ENCODE peak calls at places on chromosomes 7 and 10, in ten cellular contexts. One of them, this sample, is unnamed.

GRCh38 chr10:130804778-130805634 is 506.5 kb downstream of the TCERG1L start:
- DNase-seq in activated naive CD4-positive, alpha-beta T cell: no peak
- DNase-seq in activated T-helper 1 cell treated with anti-CD3 and anti-CD28 coated beads, Interleukin-12 subunit alpha, Interleukin-12 subunit beta, Interleukin-2, Interleukin-4 antibody, amounts not matched to agents 30 ng/mL and 10 ng/mL and 1 ng/mL, durations not matched to agents 14 hours and 24 hours and 36 hours: no peak
- DNase-seq in CD4-positive, alpha-beta memory T cell: no peak
- DNase-seq in NCI-H1105: no peak
- DNase-seq in ACHN: no peak
- DNase-seq in COLO829: no peak
- DNase-seq in CD8-positive, alpha-beta memory T cell: no peak
- DNase-seq in neuronal stem cell: no peak
- DNase-seq in Daoy: no peak
- DNase-seq in this sample: no peak

GRCh38 chr7:47180268-47180826 is 401.6 kb downstream of the TNS3 start:
- DNase-seq in CD4-positive, alpha-beta memory T cell: no peak
- DNase-seq in Daoy: peak
- DNase-seq in CD8-positive, alpha-beta memory T cell: no peak
- DNase-seq in neuronal stem cell: peak
- DNase-seq in NCI-H1105: peak
- DNase-seq in activated T-helper 1 cell treated with anti-CD3 and anti-CD28 coated beads, Interleukin-12 subunit alpha, Interleukin-12 subunit beta, Interleukin-2, Interleukin-4 antibody, amounts not matched to agents 30 ng/mL and 10 ng/mL and 1 ng/mL, durations not matched to agents 14 hours and 24 hours and 36 hours: no peak
- DNase-seq in COLO829: peak
- DNase-seq in activated naive CD4-positive, alpha-beta T cell: no peak
- DNase-seq in ACHN: peak
- DNase-seq in this sample: peak

GRCh38 chr7:66055321-66055956 is 20.2 kb upstream of the ASL start:
- DNase-seq in neuronal stem cell: no peak
- DNase-seq in activated T-helper 1 cell treated with anti-CD3 and anti-CD28 coated beads, Interleukin-12 subunit alpha, Interleukin-12 subunit beta, Interleukin-2, Interleukin-4 antibody, amounts not matched to agents 30 ng/mL and 10 ng/mL and 1 ng/mL, durations not matched to agents 14 hours and 24 hours and 36 hours: no peak
- DNase-seq in COLO829: no peak
- DNase-seq in activated naive CD4-positive, alpha-beta T cell: no peak
- DNase-seq in NCI-H1105: no peak
- DNase-seq in ACHN: no peak
- DNase-seq in Daoy: no peak
- DNase-seq in CD8-positive, alpha-beta memory T cell: no peak
- DNase-seq in CD4-positive, alpha-beta memory T cell: no peak
- DNase-seq in this sample: no peak

GRCh38 chr7:35036361-35037171 is 719 bp downstream of the DPY19L1 start:
- DNase-seq in ACHN: peak
- DNase-seq in activated T-helper 1 cell treated with anti-CD3 and anti-CD28 coated beads, Interleukin-12 subunit alpha, Interleukin-12 subunit beta, Interleukin-2, Interleukin-4 antibody, amounts not matched to agents 30 ng/mL and 10 ng/mL and 1 ng/mL, durations not matched to agents 14 hours and 24 hours and 36 hours: peak
- DNase-seq in Daoy: peak
- DNase-seq in COLO829: peak
- DNase-seq in neuronal stem cell: peak
- DNase-seq in NCI-H1105: peak
- DNase-seq in CD8-positive, alpha-beta memory T cell: peak
- DNase-seq in CD4-positive, alpha-beta memory T cell: peak
- DNase-seq in activated naive CD4-positive, alpha-beta T cell: no peak
- DNase-seq in this sample: peak

GRCh38 chr10:12656518-12657142 is 307.3 kb downstream of the CAMK1D start:
- DNase-seq in activated T-helper 1 cell treated with anti-CD3 and anti-CD28 coated beads, Interleukin-12 subunit alpha, Interleukin-12 subunit beta, Interleukin-2, Interleukin-4 antibody, amounts not matched to agents 30 ng/mL and 10 ng/mL and 1 ng/mL, durations not matched to agents 14 hours and 24 hours and 36 hours: peak
- DNase-seq in neuronal stem cell: peak
- DNase-seq in COLO829: peak
- DNase-seq in NCI-H1105: no peak
- DNase-seq in CD8-positive, alpha-beta memory T cell: no peak
- DNase-seq in activated naive CD4-positive, alpha-beta T cell: no peak
- DNase-seq in Daoy: peak
- DNase-seq in CD4-positive, alpha-beta memory T cell: peak
- DNase-seq in ACHN: peak
- DNase-seq in this sample: no peak

GRCh38 chr10:70035531-70035930 is 17.1 kb upstream of the MACROH2A2 start:
- DNase-seq in activated naive CD4-positive, alpha-beta T cell: no peak
- DNase-seq in neuronal stem cell: no peak
- DNase-seq in ACHN: no peak
- DNase-seq in CD4-positive, alpha-beta memory T cell: no peak
- DNase-seq in Daoy: no peak
- DNase-seq in NCI-H1105: no peak
- DNase-seq in COLO829: no peak
- DNase-seq in CD8-positive, alpha-beta memory T cell: no peak
- DNase-seq in activated T-helper 1 cell treated with anti-CD3 and anti-CD28 coated beads, Interleukin-12 subunit alpha, Interleukin-12 subunit beta, Interleukin-2, Interleukin-4 antibody, amounts not matched to agents 30 ng/mL and 10 ng/mL and 1 ng/mL, durations not matched to agents 14 hours and 24 hours and 36 hours: no peak
- DNase-seq in this sample: no peak

GRCh38 chr10:5583525-5584175 is 58.9 kb downstream of the CALML3 start:
- DNase-seq in neuronal stem cell: peak
- DNase-seq in Daoy: peak
- DNase-seq in NCI-H1105: peak
- DNase-seq in CD4-positive, alpha-beta memory T cell: no peak
- DNase-seq in COLO829: no peak
- DNase-seq in activated naive CD4-positive, alpha-beta T cell: no peak
- DNase-seq in ACHN: no peak
- DNase-seq in activated T-helper 1 cell treated with anti-CD3 and anti-CD28 coated beads, Interleukin-12 subunit alpha, Interleukin-12 subunit beta, Interleukin-2, Interleukin-4 antibody, amounts not matched to agents 30 ng/mL and 10 ng/mL and 1 ng/mL, durations not matched to agents 14 hours and 24 hours and 36 hours: no peak
- DNase-seq in CD8-positive, alpha-beta memory T cell: no peak
- DNase-seq in this sample: peak

GRCh38 chr7:128962837-128963236 is 25.1 kb downstream of the IRF5 start:
- DNase-seq in NCI-H1105: no peak
- DNase-seq in Daoy: no peak
- DNase-seq in neuronal stem cell: no peak
- DNase-seq in CD8-positive, alpha-beta memory T cell: no peak
- DNase-seq in ACHN: no peak
- DNase-seq in activated T-helper 1 cell treated with anti-CD3 and anti-CD28 coated beads, Interleukin-12 subunit alpha, Interleukin-12 subunit beta, Interleukin-2, Interleukin-4 antibody, amounts not matched to agents 30 ng/mL and 10 ng/mL and 1 ng/mL, durations not matched to agents 14 hours and 24 hours and 36 hours: no peak
- DNase-seq in activated naive CD4-positive, alpha-beta T cell: no peak
- DNase-seq in COLO829: no peak
- DNase-seq in CD4-positive, alpha-beta memory T cell: no peak
- DNase-seq in this sample: no peak

GRCh38 chr10:113523071-113523470 is 29.8 kb upstream of the HABP2 start:
- DNase-seq in Daoy: no peak
- DNase-seq in activated naive CD4-positive, alpha-beta T cell: no peak
- DNase-seq in NCI-H1105: no peak
- DNase-seq in CD4-positive, alpha-beta memory T cell: no peak
- DNase-seq in activated T-helper 1 cell treated with anti-CD3 and anti-CD28 coated beads, Interleukin-12 subunit alpha, Interleukin-12 subunit beta, Interleukin-2, Interleukin-4 antibody, amounts not matched to agents 30 ng/mL and 10 ng/mL and 1 ng/mL, durations not matched to agents 14 hours and 24 hours and 36 hours: no peak
- DNase-seq in CD8-positive, alpha-beta memory T cell: no peak
- DNase-seq in ACHN: no peak
- DNase-seq in neuronal stem cell: no peak
- DNase-seq in COLO829: no peak
- DNase-seq in this sample: no peak

This sample was measured in heart right ventricle.